ENCODE peak calls at places on chromosomes 11 and 22, in six cellular contexts. J is small intestine, Y is HFFc6, W is NCI-H345, Z is ovary, R is activated T-cell treated with anti-CD3 and anti-CD28 coated beads for 24 hours. V is an unnamed sample.

GRCh38 chr11:100240051-100240450 is 447.0 kb upstream of the ARHGAP42 start:
- DNase-seq in J (no peak), Y (no peak), W (no peak), Z (no peak), R (no peak), V (no peak)

GRCh38 chr11:65898656-65899355 is 1.4 kb downstream of the FOSL1 start:
- DNase-seq in J (no peak), Y (no peak), W (no peak), Z (no peak), R (no peak), V (no peak)

GRCh38 chr11:45180158-45180887 is 33.9 kb downstream of the PRDM11 start:
- DNase-seq in J (peak; percentile 62), Y (peak; percentile 13), W (peak; percentile 67), Z (peak; percentile 53), R (no peak), V (no peak)

GRCh38 chr11:2519517-2519878 is 74.7 kb downstream of the KCNQ1 start:
- DNase-seq in J (no peak), Y (no peak), W (no peak), Z (no peak), R (no peak), V (no peak)

GRCh38 chr22:21961886-21962654 is 9.4 kb upstream of the PPM1F start:
- DNase-seq in J (peak; percentile 80), Y (peak; percentile 23), W (no peak), Z (no peak), R (no peak), V (peak; percentile 29)

GRCh38 chr22:27438271-27438980 is 363.1 kb downstream of the MN1 start:
- DNase-seq in J (peak; percentile 9), Y (no peak), W (peak; percentile 30), Z (peak; percentile 15), R (no peak), V (no peak)

GRCh38 chr11:8767466-8768142 is 85.0 kb downstream of the RPL27A start:
- DNase-seq in J (peak; percentile 16), Y (peak; percentile 69), W (no peak), Z (no peak), R (no peak), V (no peak)

GRCh38 chr11:1770528-1770927 is 6.8 kb upstream of the CTSD start:
- DNase-seq in J (no peak), Y (no peak), W (no peak), Z (no peak), R (no peak), V (no peak)

GRCh38 chr11:68012843-68013610 is 2.9 kb downstream of the ALDH3B1 start:
- DNase-seq in J (no peak), Y (peak; percentile 97), W (no peak), Z (peak; percentile 59), R (no peak), V (peak; percentile 93)

GRCh38 chr11:101215069-101215468 is 85.5 kb upstream of the PGR start:
- DNase-seq in J (no peak), Y (no peak), W (no peak), Z (no peak), R (no peak), V (no peak)

GRCh38 chr11:93921695-93922468 is 71.5 kb upstream of the VSTM5 start:
- DNase-seq in J (peak; percentile 62), Y (peak; percentile 68), W (peak; percentile 72), Z (no peak), R (peak; percentile 1), V (peak; percentile 37)

GRCh38 chr11:31805037-31805628 is 6.0 kb downstream of the PAX6 start:
- DNase-seq in J (no peak), Y (no peak), W (no peak), Z (no peak), R (no peak), V (no peak)

GRCh38 chr22:41563051-41563711 is 2.4 kb downstream of the CSDC2 start:
- DNase-seq in J (no peak), Y (peak; percentile 76), W (no peak), Z (peak; percentile 86), R (no peak), V (peak; percentile 55)

GRCh38 chr11:73326929-73327811 is 19.1 kb downstream of the ARHGEF17 start:
- DNase-seq in J (no peak), Y (no peak), W (no peak), Z (no peak), R (no peak), V (no peak)

GRCh38 chr11:126162286-126163030 is 49.0 kb downstream of the RPUSD4 start:
- DNase-seq in J (peak; percentile 12), Y (no peak), W (no peak), Z (no peak), R (no peak), V (no peak)

GRCh38 chr22:25900880-25901279 is 158.9 kb downstream of the MYO18B start:
- DNase-seq in J (no peak), Y (no peak), W (no peak), Z (no peak), R (no peak), V (no peak)

GRCh38 chr11:118226781-118227180 is 2.0 kb upstream of the JAML start:
- DNase-seq in J (peak; percentile 40), Y (no peak), W (no peak), Z (no peak), R (no peak), V (no peak)

GRCh38 chr11:106278391-106278790 is 200.9 kb downstream of the AASDHPPT start:
- DNase-seq in J (no peak), Y (no peak), W (no peak), Z (no peak), R (no peak), V (no peak)

GRCh38 chr11:2533642-2534115 is 88.9 kb downstream of the KCNQ1 start:
- DNase-seq in J (peak; percentile 18), Y (peak; percentile 85), W (no peak), Z (peak; percentile 85), R (peak; percentile 20), V (peak; percentile 74)

GRCh38 chr11:6655790-6656580 is at the start of gene DCHS1:
- DNase-seq in J (no peak), Y (no peak), W (peak; percentile 30), Z (peak; percentile 38), R (no peak), V (no peak)

GRCh38 chr22:23034621-23035556 is 35.4 kb upstream of the GNAZ start:
- DNase-seq in J (no peak), Y (no peak), W (no peak), Z (no peak), R (no peak), V (no peak)

GRCh38 chr11:118560806-118561205 is 4.9 kb downstream of the IFT46 start:
- DNase-seq in J (no peak), Y (no peak), W (no peak), Z (no peak), R (no peak), V (no peak)

GRCh38 chr11:119319702-119320592 is 3.0 kb upstream of the MCAM start:
- DNase-seq in J (no peak), Y (no peak), W (no peak), Z (no peak), R (no peak), V (no peak)

GRCh38 chr11:12961615-12962014 is 47.5 kb upstream of the RASSF10 start:
- DNase-seq in J (no peak), Y (peak; percentile 18), W (no peak), Z (no peak), R (no peak), V (peak; percentile 3)

GRCh38 chr11:28756977-28757376 is 648.8 kb downstream of the METTL15 start:
- DNase-seq in J (no peak), Y (peak; percentile 66), W (no peak), Z (no peak), R (no peak), V (peak; percentile 68)

GRCh38 chr22:17832665-17833064 is 58.4 kb upstream of the BID start:
- DNase-seq in J (peak; percentile 90), Y (no peak), W (no peak), Z (no peak), R (no peak), V (no peak)

GRCh38 chr11:102389253-102389652 is 42.2 kb downstream of the BIRC2 start:
- DNase-seq in J (no peak), Y (no peak), W (no peak), Z (no peak), R (no peak), V (no peak)

GRCh38 chr11:33476945-33477584 is 219.9 kb downstream of the HIPK3 start:
- DNase-seq in J (no peak), Y (peak; percentile 55), W (no peak), Z (no peak), R (no peak), V (no peak)

GRCh38 chr22:37117092-37117491 is 7.6 kb upstream of the TMPRSS6 start:
- DNase-seq in J (no peak), Y (no peak), W (no peak), Z (no peak), R (no peak), V (no peak)

GRCh38 chr11:46738887-46739286 is 19.9 kb downstream of the F2 start:
- DNase-seq in J (peak; percentile 28), Y (no peak), W (no peak), Z (no peak), R (no peak), V (no peak)

GRCh38 chr22:23375031-23375827 is 194.9 kb downstream of the BCR start:
- DNase-seq in J (no peak), Y (no peak), W (no peak), Z (no peak), R (no peak), V (no peak)

GRCh38 chr11:65912840-65913239 is 6.0 kb downstream of the C11orf68 start:
- DNase-seq in J (no peak), Y (peak; percentile 69), W (no peak), Z (no peak), R (no peak), V (no peak)

GRCh38 chr11:13260963-13261599 is 16.5 kb upstream of the BMAL1 start:
- DNase-seq in J (no peak), Y (peak; percentile 21), W (no peak), Z (peak; percentile 16), R (no peak), V (peak; percentile 42)

GRCh38 chr11:38680746-38681145 is 2082.7 kb upstream of the RAG2 start:
- DNase-seq in J (no peak), Y (no peak), W (no peak), Z (no peak), R (no peak), V (no peak)